ENCODE peak calls at places on chromosome 9, in seven cellular contexts. A, J, F, X, S, M and P are unnamed samples.

GRCh38 chr9:26159575-26160392 is 481.5 kb upstream of the TUSC1 start:
- DNase-seq in S (no peak), M (no peak), X (no peak), J (no peak), F (no peak), A (no peak), P (no peak)

GRCh38 chr9:95511232-95511951 is 5.4 kb downstream of the PTCH1 start:
- DNase-seq in M (peak), J (peak), F (peak), A (peak), S (no peak), X (peak), P (no peak)

GRCh38 chr9:105062222-105062850 is 134.4 kb upstream of the ABCA1 start:
- DNase-seq in F (no peak), S (no peak), X (no peak), M (no peak), J (no peak), A (no peak), P (no peak)

GRCh38 chr9:27430754-27431540 is 93.1 kb upstream of the IFNK start:
- DNase-seq in X (no peak), F (no peak), M (no peak), J (no peak), A (no peak), S (no peak), P (no peak)

GRCh38 chr9:111036068-111036789 is 2.0 kb downstream of the LPAR1 start:
- DNase-seq in X (no peak), A (peak), S (no peak), J (peak), M (no peak), F (peak), P (no peak)

GRCh38 chr9:14353222-14354056 is 39.5 kb upstream of the NFIB start:
- DNase-seq in A (peak), S (peak), M (peak), J (peak), X (peak), F (peak), P (peak)

GRCh38 chr9:121050128-121050988 is at the start of gene C5:
- DNase-seq in X (no peak), J (no peak), M (no peak), S (no peak), A (no peak), F (no peak), P (no peak)

GRCh38 chr9:6711403-6711802 is 46.4 kb upstream of the KDM4C start:
- DNase-seq in F (no peak), S (no peak), X (no peak), M (no peak), J (no peak), A (peak), P (no peak)

GRCh38 chr9:2016411-2017208 is 1.5 kb downstream of the SMARCA2 start:
- DNase-seq in S (peak), F (peak), A (peak), X (peak), J (peak), M (peak), P (peak)

GRCh38 chr9:82404484-82405280 is 416.1 kb downstream of the SPATA31D1 start:
- DNase-seq in S (no peak), A (peak), M (no peak), F (no peak), J (no peak), X (no peak), P (no peak)

GRCh38 chr9:117869287-117869686 is 165.1 kb downstream of the TLR4 start:
- DNase-seq in A (no peak), J (no peak), F (no peak), S (no peak), X (no peak), M (no peak), P (no peak)
- TF ChIP-seq CTCF in A (no peak), J (no peak), F (no peak), S (peak), X (no peak), M (peak), P (peak)

GRCh38 chr9:88530051-88530450 is 4.9 kb upstream of the NXNL2 start:
- DNase-seq in X (no peak), F (no peak), J (no peak), A (peak), M (no peak), S (no peak), P (no peak)

GRCh38 chr9:88534456-88535225 is at the start of gene NXNL2:
- DNase-seq in A (peak), J (peak), M (no peak), X (peak), S (peak), F (peak), P (no peak)

GRCh38 chr9:88533951-88534455 is 975 bp upstream of the NXNL2 start:
- DNase-seq in X (peak), M (no peak), S (no peak), A (no peak), J (no peak), F (no peak), P (no peak)

GRCh38 chr9:88531920-88532319 is 3.1 kb upstream of the NXNL2 start:
- DNase-seq in M (no peak), J (no peak), S (no peak), F (no peak), A (no peak), X (no peak), P (no peak)

GRCh38 chr9:88532320-88532719 is 2.7 kb upstream of the NXNL2 start:
- DNase-seq in F (peak), S (no peak), A (peak), X (peak), M (no peak), J (no peak), P (no peak)
- TF ChIP-seq CTCF in F (no peak), S (no peak), A (no peak), X (peak), M (no peak), J (peak), P (no peak)

GRCh38 chr9:87497604-87498045 is at the start of gene DAPK1:
- DNase-seq in X (peak), A (peak), J (peak), M (no peak), F (peak), S (peak), P (peak)
- TF ChIP-seq CTCF in X (peak), A (no peak), J (peak), M (no peak), F (no peak), S (no peak), P (peak)

DNA sequence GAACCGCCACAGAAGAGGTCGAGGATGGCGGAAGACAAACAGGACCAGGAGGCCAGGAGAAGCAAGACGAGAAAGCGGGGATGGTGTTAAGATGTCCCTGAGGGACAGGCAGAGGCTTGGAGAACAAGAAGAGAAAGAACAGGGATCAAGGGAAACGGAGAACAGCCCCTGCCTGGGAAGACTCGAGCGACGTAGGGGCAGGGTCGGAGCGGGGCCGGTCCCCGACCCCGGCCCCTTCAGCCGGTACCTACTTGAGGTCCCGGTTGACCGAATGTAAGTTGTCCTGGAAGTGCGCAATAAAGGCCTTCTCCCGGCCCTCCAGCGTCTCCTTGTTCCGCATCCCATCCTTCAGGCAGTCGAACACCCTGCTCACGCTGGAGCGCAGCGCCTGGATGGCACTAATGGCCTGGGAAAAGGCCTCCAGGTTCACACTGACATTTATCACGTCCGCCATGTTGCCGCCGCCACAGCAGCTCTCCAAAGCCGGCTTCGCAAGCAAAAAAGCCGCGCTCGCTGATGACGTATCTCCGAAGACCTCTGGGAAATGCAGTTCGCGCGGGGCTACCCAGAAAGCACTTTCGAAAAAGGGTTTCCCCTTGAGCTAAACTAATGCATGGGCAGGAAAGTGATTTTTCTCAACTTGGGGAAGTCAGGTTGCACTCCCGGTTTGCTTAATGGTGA is at the start of gene MED27:
- DNase-seq in F (peak), J (peak), A (peak), X (peak), M (peak), S (peak), P (peak)
- TF ChIP-seq CTCF in F (no peak), J (no peak), A (no peak), X (no peak), M (no peak), S (no peak), P (no peak)

DNA sequence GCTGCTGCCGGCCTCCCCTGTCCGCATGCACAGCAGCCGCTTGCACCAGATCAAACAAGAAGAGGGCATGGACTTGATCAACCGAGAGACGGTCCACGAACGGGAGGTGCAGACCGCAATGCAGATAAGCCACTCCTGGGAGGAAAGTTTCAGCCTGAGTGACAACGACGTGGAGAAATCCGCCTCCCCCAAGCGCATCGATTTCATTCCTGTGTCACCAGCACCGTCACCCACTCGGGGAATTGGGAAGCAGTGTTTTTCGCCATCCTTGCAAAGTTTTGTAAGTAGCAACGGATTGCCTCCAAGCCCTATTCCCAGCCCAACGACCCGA is 75.3 kb downstream of the PIP5K1B start:
- DNase-seq in J (no peak), S (no peak), A (no peak), F (no peak), M (no peak), X (no peak), P (no peak)
- TF ChIP-seq CTCF in J (no peak), S (no peak), A (no peak), F (no peak), M (peak), X (peak), P (no peak)

GRCh38 chr9:17219261-17219660 is 84.4 kb downstream of the CNTLN start:
- DNase-seq in S (no peak), A (peak), X (peak), M (no peak), F (no peak), J (no peak), P (no peak)
- TF ChIP-seq CTCF in S (no peak), A (peak), X (peak), M (peak), F (no peak), J (peak), P (no peak)

GRCh38 chr9:36971935-36972488 is 62.1 kb downstream of the PAX5 start:
- DNase-seq in J (no peak), A (no peak), X (no peak), S (no peak), F (no peak), M (no peak), P (no peak)

GRCh38 chr9:36980148-36980974 is 53.7 kb downstream of the PAX5 start:
- DNase-seq in S (no peak), X (peak), A (no peak), F (no peak), M (peak), J (no peak), P (no peak)

GRCh38 chr9:36974731-36975130 is 59.3 kb downstream of the PAX5 start:
- DNase-seq in J (no peak), S (no peak), X (no peak), F (no peak), M (no peak), A (no peak), P (no peak)

DNA sequence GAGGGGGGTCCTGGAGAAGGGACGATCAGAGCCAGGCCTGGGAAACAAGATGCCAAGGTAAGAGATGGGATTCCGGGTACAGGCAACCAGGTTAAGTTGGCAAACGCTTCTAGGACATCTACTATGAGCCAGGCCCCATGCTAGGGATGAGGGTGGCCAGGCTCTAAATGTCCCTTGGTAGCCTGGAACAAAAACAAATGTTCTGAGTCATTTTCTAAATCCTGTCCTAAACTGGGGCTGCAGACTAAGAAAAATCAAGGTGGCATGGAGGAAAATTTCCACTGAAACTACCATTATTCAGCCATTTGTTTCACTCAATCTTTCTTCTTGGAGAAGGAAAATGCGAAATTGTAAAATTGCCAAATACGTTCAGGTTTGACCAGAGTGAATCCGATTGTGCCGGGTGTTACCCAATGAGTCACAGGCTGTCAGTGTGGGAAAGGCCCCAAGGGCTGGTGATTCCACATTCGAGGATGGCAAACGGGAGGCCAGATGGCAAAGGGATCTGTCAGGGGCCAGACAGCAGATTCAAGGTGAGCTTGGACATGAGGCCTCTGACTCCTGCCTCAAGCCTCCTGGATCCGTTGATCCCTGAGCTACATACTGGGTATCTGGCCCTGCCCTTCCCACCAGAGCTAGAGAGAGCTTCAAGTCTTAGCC is 57.6 kb downstream of the PAX5 start:
- DNase-seq in F (no peak), S (no peak), M (no peak), X (peak), J (no peak), A (no peak), P (no peak)
- TF ChIP-seq CTCF in F (no peak), S (no peak), M (no peak), X (no peak), J (no peak), A (no peak), P (no peak)

GRCh38 chr9:77435688-77436087 is 212.4 kb downstream of the GNA14 start:
- DNase-seq in A (peak), F (no peak), X (no peak), J (no peak), M (no peak), S (no peak), P (no peak)

GRCh38 chr9:77442436-77442835 is 205.7 kb downstream of the GNA14 start:
- DNase-seq in S (no peak), M (no peak), J (no peak), X (no peak), A (no peak), F (no peak), P (no peak)

GRCh38 chr9:77440057-77440456 is 208.1 kb downstream of the GNA14 start:
- DNase-seq in S (no peak), M (no peak), A (peak), J (no peak), X (no peak), F (no peak), P (no peak)

GRCh38 chr9:77435272-77435671 is 212.8 kb downstream of the GNA14 start:
- DNase-seq in X (no peak), A (peak), S (no peak), J (no peak), F (no peak), M (no peak), P (no peak)

GRCh38 chr9:77438653-77439052 is 209.5 kb downstream of the GNA14 start:
- DNase-seq in S (no peak), X (no peak), A (no peak), F (no peak), M (no peak), J (no peak), P (no peak)
- TF ChIP-seq CTCF in S (no peak), X (no peak), A (no peak), F (no peak), M (no peak), J (no peak), P (no peak)